ENCODE peak calls at places on chromosomes 11 and 22, in seven cellular contexts. One of them, this sample, is unnamed.

GRCh38 chr11:69144719-69145365 is 10.9 kb upstream of the SMIM38 start:
- DNase-seq in NCI-H748 treated with DMSO at 0.1 percent for 48 hours: no peak
- DNase-seq in cortex of kidney: no peak
- DNase-seq in effector memory CD8-positive, alpha-beta T cell: no peak
- DNase-seq in HTR-8/SVneo: no peak
- DNase-seq in naive thymus-derived CD4-positive, alpha-beta T cell: no peak
- DNase-seq in MM.1S: no peak
- DNase-seq in this sample: peak

GRCh38 chr22:29855611-29856181 is 17.6 kb upstream of the ASCC2 start:
- DNase-seq in naive thymus-derived CD4-positive, alpha-beta T cell: no peak
- DNase-seq in effector memory CD8-positive, alpha-beta T cell: no peak
- DNase-seq in cortex of kidney: no peak
- DNase-seq in HTR-8/SVneo: no peak
- DNase-seq in NCI-H748 treated with DMSO at 0.1 percent for 48 hours: no peak
- DNase-seq in MM.1S: no peak
- DNase-seq in this sample: no peak

GRCh38 chr11:121112498-121113455 is 11.7 kb downstream of the TECTA start:
- DNase-seq in MM.1S: peak
- DNase-seq in HTR-8/SVneo: peak
- DNase-seq in effector memory CD8-positive, alpha-beta T cell: no peak
- DNase-seq in naive thymus-derived CD4-positive, alpha-beta T cell: peak
- DNase-seq in NCI-H748 treated with DMSO at 0.1 percent for 48 hours: peak
- DNase-seq in cortex of kidney: no peak
- DNase-seq in this sample: peak

GRCh38 chr11:71581826-71582225 is 849 bp downstream of the KRTAP5-11 start:
- DNase-seq in effector memory CD8-positive, alpha-beta T cell: no peak
- DNase-seq in MM.1S: no peak
- DNase-seq in naive thymus-derived CD4-positive, alpha-beta T cell: no peak
- DNase-seq in cortex of kidney: no peak
- DNase-seq in HTR-8/SVneo: no peak
- DNase-seq in NCI-H748 treated with DMSO at 0.1 percent for 48 hours: no peak
- DNase-seq in this sample: no peak

GRCh38 chr22:32531955-32532818 is 57.6 kb downstream of the FBXO7 start:
- DNase-seq in MM.1S: no peak
- DNase-seq in effector memory CD8-positive, alpha-beta T cell: no peak
- DNase-seq in NCI-H748 treated with DMSO at 0.1 percent for 48 hours: peak
- DNase-seq in naive thymus-derived CD4-positive, alpha-beta T cell: no peak
- DNase-seq in cortex of kidney: no peak
- DNase-seq in HTR-8/SVneo: no peak
- DNase-seq in this sample: peak

GRCh38 chr11:105609832-105610781 is at the start of gene GRIA4:
- DNase-seq in MM.1S: peak
- DNase-seq in effector memory CD8-positive, alpha-beta T cell: no peak
- DNase-seq in HTR-8/SVneo: peak
- DNase-seq in cortex of kidney: no peak
- DNase-seq in NCI-H748 treated with DMSO at 0.1 percent for 48 hours: peak
- DNase-seq in naive thymus-derived CD4-positive, alpha-beta T cell: no peak
- DNase-seq in this sample: peak

GRCh38 chr22:50599816-50600454 is 658 bp upstream of the MAPK8IP2 start:
- DNase-seq in MM.1S: peak
- DNase-seq in effector memory CD8-positive, alpha-beta T cell: peak
- DNase-seq in cortex of kidney: no peak
- DNase-seq in naive thymus-derived CD4-positive, alpha-beta T cell: peak
- DNase-seq in HTR-8/SVneo: peak
- DNase-seq in NCI-H748 treated with DMSO at 0.1 percent for 48 hours: no peak
- DNase-seq in this sample: peak

GRCh38 chr11:80593981-80594380 is 1153.2 kb upstream of the TENM4 start:
- DNase-seq in MM.1S: no peak
- DNase-seq in effector memory CD8-positive, alpha-beta T cell: no peak
- DNase-seq in HTR-8/SVneo: peak
- DNase-seq in naive thymus-derived CD4-positive, alpha-beta T cell: no peak
- DNase-seq in cortex of kidney: no peak
- DNase-seq in NCI-H748 treated with DMSO at 0.1 percent for 48 hours: no peak
- DNase-seq in this sample: peak

GRCh38 chr11:8963569-8964323 is 496 bp downstream of the TMEM9B start:
- DNase-seq in NCI-H748 treated with DMSO at 0.1 percent for 48 hours: peak
- DNase-seq in effector memory CD8-positive, alpha-beta T cell: peak
- DNase-seq in MM.1S: peak
- DNase-seq in cortex of kidney: peak
- DNase-seq in naive thymus-derived CD4-positive, alpha-beta T cell: peak
- DNase-seq in HTR-8/SVneo: peak
- DNase-seq in this sample: no peak

GRCh38 chr11:2898366-2899079 is 12.9 kb upstream of the CDKN1C start:
- DNase-seq in HTR-8/SVneo: peak
- DNase-seq in cortex of kidney: no peak
- DNase-seq in naive thymus-derived CD4-positive, alpha-beta T cell: no peak
- DNase-seq in MM.1S: peak
- DNase-seq in NCI-H748 treated with DMSO at 0.1 percent for 48 hours: no peak
- DNase-seq in effector memory CD8-positive, alpha-beta T cell: peak
- DNase-seq in this sample: peak

GRCh38 chr11:57815476-57815875 is 53.9 kb downstream of the CTNND1 start:
- DNase-seq in effector memory CD8-positive, alpha-beta T cell: no peak
- DNase-seq in cortex of kidney: no peak
- DNase-seq in MM.1S: no peak
- DNase-seq in NCI-H748 treated with DMSO at 0.1 percent for 48 hours: no peak
- DNase-seq in HTR-8/SVneo: no peak
- DNase-seq in naive thymus-derived CD4-positive, alpha-beta T cell: no peak
- DNase-seq in this sample: no peak

GRCh38 chr11:118705111-118705741 is 25.8 kb upstream of the TREH start:
- DNase-seq in effector memory CD8-positive, alpha-beta T cell: peak
- DNase-seq in NCI-H748 treated with DMSO at 0.1 percent for 48 hours: no peak
- DNase-seq in MM.1S: no peak
- DNase-seq in HTR-8/SVneo: no peak
- DNase-seq in cortex of kidney: no peak
- DNase-seq in naive thymus-derived CD4-positive, alpha-beta T cell: peak
- DNase-seq in this sample: no peak

This sample was measured in fibroblast of lung.